ENCODE peak calls at places on chromosome 4, in ten cellular contexts. A is upper lobe of left lung; O is endothelial cell; Z is nephron progenitor cell; M is cardiac muscle cell; S is CD8-positive, alpha-beta T cell; K is thoracic aorta; H is fibroblast of lung; T is tibial nerve; F is right lobe of liver. E is an unnamed sample.

GRCh38 chr4:114998316-114998715 is 115.1 kb downstream of the NDST4 start:
- DNase-seq in A (no peak), O (no peak), Z (no peak), M (no peak), S (no peak), K (no peak), H (peak), T (no peak), F (no peak), E (no peak)

GRCh38 chr4:3284734-3285557 is 7.9 kb upstream of the RGS12 start:
- DNase-seq in A (no peak), O (no peak), Z (no peak), M (no peak), S (no peak), K (no peak), H (no peak), T (no peak), F (no peak), E (no peak)

GRCh38 chr4:115824630-115825029 is 711.2 kb upstream of the NDST4 start:
- DNase-seq in A (no peak), O (no peak), Z (no peak), M (no peak), S (no peak), K (no peak), H (no peak), T (no peak), F (no peak), E (no peak)

GRCh38 chr4:20506827-20507226 is 193.4 kb upstream of the PACRGL start:
- DNase-seq in A (no peak), O (no peak), Z (no peak), M (peak), S (no peak), K (no peak), H (peak), T (no peak), F (no peak), E (no peak)

GRCh38 chr4:3869661-3870566 is 103.7 kb downstream of the ADRA2C start:
- DNase-seq in A (no peak), O (no peak), Z (no peak), M (no peak), S (no peak), K (no peak), H (no peak), T (peak), F (no peak), E (no peak)

GRCh38 chr4:16569790-16570189 is 328.7 kb downstream of the LDB2 start:
- DNase-seq in A (no peak), O (no peak), Z (no peak), M (no peak), S (no peak), K (no peak), H (no peak), T (no peak), F (no peak), E (no peak)

GRCh38 chr4:99234331-99235010 is 15.4 kb upstream of the ADH6 start:
- DNase-seq in A (no peak), O (no peak), Z (no peak), M (no peak), S (no peak), K (no peak), H (no peak), T (no peak), F (no peak), E (no peak)

GRCh38 chr4:71680706-71681105 is 103.2 kb downstream of the GC start:
- DNase-seq in A (no peak), O (no peak), Z (no peak), M (peak), S (no peak), K (no peak), H (peak), T (no peak), F (no peak), E (no peak)

GRCh38 chr4:123244233-123244632 is 152.4 kb upstream of the SPRY1 start:
- DNase-seq in A (no peak), O (no peak), Z (no peak), M (peak), S (no peak), K (no peak), H (no peak), T (peak), F (peak), E (peak)

GRCh38 chr4:79678472-79679202 is 270.6 kb upstream of the GK2 start:
- DNase-seq in A (no peak), O (no peak), Z (no peak), M (peak), S (no peak), K (no peak), H (peak), T (no peak), F (no peak), E (no peak)

GRCh38 chr4:60313616-60314015 is 886.5 kb upstream of the ADGRL3 start:
- DNase-seq in A (no peak), O (no peak), Z (no peak), M (no peak), S (no peak), K (no peak), H (peak), T (no peak), F (no peak), E (no peak)

GRCh38 chr4:14837860-14838259 is 164.4 kb upstream of the CPEB2 start:
- DNase-seq in A (no peak), O (no peak), Z (no peak), M (no peak), S (no peak), K (no peak), H (no peak), T (no peak), F (no peak), E (no peak)
- TF ChIP-seq CTCF in A (no peak), O (no peak), Z (no peak), M (no peak), S (no peak), K (no peak), H (no peak), T (no peak), F (no peak), E (no peak)

GRCh38 chr4:35982318-35982717 is 262.0 kb downstream of the ARAP2 start:
- DNase-seq in A (no peak), O (no peak), Z (no peak), M (no peak), S (no peak), K (no peak), H (no peak), T (no peak), F (no peak), E (no peak)
- TF ChIP-seq CTCF in A (no peak), O (no peak), Z (no peak), M (no peak), S (no peak), K (no peak), H (no peak), T (no peak), F (no peak), E (no peak)

GRCh38 chr4:135418353-135418752 is 1216.8 kb upstream of the PABPC4L start:
- DNase-seq in A (no peak), O (no peak), Z (no peak), M (peak), S (no peak), K (no peak), H (peak), T (no peak), F (no peak), E (no peak)
- TF ChIP-seq CTCF in A (no peak), O (peak), Z (peak), M (peak), S (no peak), K (no peak), H (peak), T (no peak), F (peak), E (no peak)

GRCh38 chr4:1763550-1764080 is 29.5 kb upstream of the FGFR3 start:
- DNase-seq in A (no peak), O (no peak), Z (peak), M (peak), S (no peak), K (no peak), H (peak), T (no peak), F (no peak), E (no peak)
- TF ChIP-seq CTCF in A (no peak), O (no peak), Z (peak), M (peak), S (no peak), K (no peak), H (peak), T (no peak), F (peak), E (no peak)

GRCh38 chr4:155972098-155972497 is 18.4 kb upstream of the CTSO start:
- DNase-seq in A (no peak), O (no peak), Z (no peak), M (peak), S (no peak), K (no peak), H (no peak), T (no peak), F (no peak), E (no peak)
- TF ChIP-seq CTCF in A (no peak), O (no peak), Z (peak), M (peak), S (no peak), K (no peak), H (peak), T (no peak), F (peak), E (peak)

DNA sequence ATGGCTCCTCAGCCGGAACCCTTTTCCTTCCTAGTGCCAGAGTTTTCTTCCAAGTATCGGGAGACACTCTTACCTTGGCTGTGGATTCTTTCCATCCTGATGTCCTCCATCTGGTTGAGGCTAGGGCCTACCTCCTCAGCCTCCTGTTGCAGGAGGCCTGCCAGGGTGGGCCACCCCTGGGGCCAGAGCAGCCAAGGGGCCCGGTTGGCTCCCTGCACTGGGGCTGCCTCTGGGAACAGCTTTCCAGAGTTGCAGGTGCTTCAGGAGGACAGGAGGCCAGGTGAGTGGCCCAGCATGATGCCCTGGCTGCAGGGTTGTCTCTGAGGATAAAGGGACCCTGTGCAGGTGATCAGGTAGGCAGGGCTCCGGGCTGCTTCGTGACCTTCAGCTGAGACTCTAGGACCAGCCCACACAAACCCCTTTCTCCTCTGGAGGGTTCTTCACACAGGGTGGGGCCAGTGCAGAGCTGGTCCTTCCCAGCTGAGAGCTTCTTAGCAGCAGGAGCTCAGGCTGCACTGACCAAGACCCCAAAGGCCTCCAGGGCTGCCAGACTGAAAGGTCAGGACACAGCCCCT is 5.3 kb upstream of the GPR78 start:
- DNase-seq in A (no peak), O (no peak), Z (no peak), M (no peak), S (no peak), K (no peak), H (no peak), T (no peak), F (no peak), E (no peak)
- TF ChIP-seq CTCF in A (no peak), O (no peak), Z (no peak), M (no peak), S (no peak), K (no peak), H (no peak), T (no peak), F (no peak), E (no peak)

GRCh38 chr4:154642361-154642760 is 29.9 kb upstream of the FGG start:
- DNase-seq in A (no peak), O (no peak), Z (no peak), M (no peak), S (no peak), K (no peak), H (no peak), T (no peak), F (no peak), E (no peak)
- TF ChIP-seq CTCF in A (no peak), O (no peak), Z (no peak), M (no peak), S (no peak), K (no peak), H (no peak), T (no peak), F (peak), E (no peak)

GRCh38 chr4:141972950-141973349 is 336.6 kb downstream of the IL15 start:
- DNase-seq in A (no peak), O (no peak), Z (no peak), M (no peak), S (no peak), K (no peak), H (no peak), T (no peak), F (no peak), E (no peak)

GRCh38 chr4:141977433-141977832 is 341.1 kb downstream of the IL15 start:
- DNase-seq in A (no peak), O (no peak), Z (no peak), M (no peak), S (no peak), K (no peak), H (peak), T (no peak), F (no peak), E (no peak)

GRCh38 chr4:141971854-141972253 is 335.5 kb downstream of the IL15 start:
- DNase-seq in A (no peak), O (no peak), Z (no peak), M (no peak), S (no peak), K (no peak), H (no peak), T (no peak), F (no peak), E (no peak)
- TF ChIP-seq CTCF in A (no peak), O (no peak), Z (no peak), M (no peak), S (no peak), K (no peak), H (no peak), T (no peak), F (no peak), E (no peak)

GRCh38 chr4:172892300-172892699 is 276.3 kb upstream of the GALNT7 start:
- DNase-seq in A (no peak), O (peak), Z (no peak), M (no peak), S (no peak), K (no peak), H (no peak), T (no peak), F (no peak), E (no peak)
- TF ChIP-seq CTCF in A (no peak), O (peak), Z (peak), M (peak), S (no peak), K (no peak), H (peak), T (no peak), F (peak), E (peak)

GRCh38 chr4:86891785-86892638 is at the start of gene C4orf36:
- DNase-seq in A (peak), O (peak), Z (peak), M (peak), S (no peak), K (no peak), H (peak), T (peak), F (peak), E (no peak)
- TF ChIP-seq CTCF in A (no peak), O (no peak), Z (no peak), M (no peak), S (no peak), K (no peak), H (no peak), T (no peak), F (peak), E (no peak)

E was measured in CD14-positive monocyte.